ENCODE peak calls at places on chromosomes 13 and 19, in seven cellular contexts. One of them, this sample, is unnamed.

GRCh38 chr13:20125129-20125782 is 35.6 kb downstream of the GJA3 start:
- DNase-seq in heart right ventricle: no peak
- DNase-seq in T-helper 1 cell: no peak
- DNase-seq in stimulated activated CD4-positive, alpha-beta T cell treated with anti-CD3 and anti-CD28 coated beads, Interleukin-12 subunit alpha, Interleukin-12 subunit beta, amount 100 ng/mL, for 48 hours: no peak
- DNase-seq in activated T-cell treated with anti-CD3 and anti-CD28 coated beads, Interleukin-2, amount 50 U/mL, for 24 hours: no peak
- DNase-seq in activated naive CD4-positive, alpha-beta T cell: no peak
- DNase-seq in skeletal muscle cell: no peak
- DNase-seq in this sample: no peak

GRCh38 chr19:43555185-43555770 is 20.0 kb downstream of the XRCC1 start:
- DNase-seq in heart right ventricle: no peak
- DNase-seq in T-helper 1 cell: peak
- DNase-seq in stimulated activated CD4-positive, alpha-beta T cell treated with anti-CD3 and anti-CD28 coated beads, Interleukin-12 subunit alpha, Interleukin-12 subunit beta, amount 100 ng/mL, for 48 hours: peak
- DNase-seq in activated T-cell treated with anti-CD3 and anti-CD28 coated beads, Interleukin-2, amount 50 U/mL, for 24 hours: peak
- DNase-seq in activated naive CD4-positive, alpha-beta T cell: peak
- DNase-seq in skeletal muscle cell: no peak
- DNase-seq in this sample: peak

GRCh38 chr19:41570639-41571112 is 5.3 kb upstream of the CEACAM21 start:
- DNase-seq in heart right ventricle: peak
- DNase-seq in T-helper 1 cell: peak
- DNase-seq in stimulated activated CD4-positive, alpha-beta T cell treated with anti-CD3 and anti-CD28 coated beads, Interleukin-12 subunit alpha, Interleukin-12 subunit beta, amount 100 ng/mL, for 48 hours: peak
- DNase-seq in activated T-cell treated with anti-CD3 and anti-CD28 coated beads, Interleukin-2, amount 50 U/mL, for 24 hours: peak
- DNase-seq in activated naive CD4-positive, alpha-beta T cell: peak
- DNase-seq in skeletal muscle cell: peak
- DNase-seq in this sample: peak

GRCh38 chr13:50384724-50385123 is 369.5 kb downstream of the KCNRG start:
- DNase-seq in heart right ventricle: no peak
- DNase-seq in T-helper 1 cell: no peak
- DNase-seq in stimulated activated CD4-positive, alpha-beta T cell treated with anti-CD3 and anti-CD28 coated beads, Interleukin-12 subunit alpha, Interleukin-12 subunit beta, amount 100 ng/mL, for 48 hours: no peak
- DNase-seq in activated T-cell treated with anti-CD3 and anti-CD28 coated beads, Interleukin-2, amount 50 U/mL, for 24 hours: no peak
- DNase-seq in activated naive CD4-positive, alpha-beta T cell: no peak
- DNase-seq in skeletal muscle cell: no peak
- DNase-seq in this sample: no peak

GRCh38 chr13:112617754-112618375 is 29.9 kb upstream of the TUBGCP3 start:
- DNase-seq in heart right ventricle: no peak
- DNase-seq in T-helper 1 cell: no peak
- DNase-seq in stimulated activated CD4-positive, alpha-beta T cell treated with anti-CD3 and anti-CD28 coated beads, Interleukin-12 subunit alpha, Interleukin-12 subunit beta, amount 100 ng/mL, for 48 hours: no peak
- DNase-seq in activated T-cell treated with anti-CD3 and anti-CD28 coated beads, Interleukin-2, amount 50 U/mL, for 24 hours: no peak
- DNase-seq in activated naive CD4-positive, alpha-beta T cell: no peak
- DNase-seq in skeletal muscle cell: no peak
- DNase-seq in this sample: no peak

GRCh38 chr13:45362939-45363338 is 22.0 kb upstream of the TPT1 start:
- DNase-seq in heart right ventricle: no peak
- DNase-seq in T-helper 1 cell: no peak
- DNase-seq in stimulated activated CD4-positive, alpha-beta T cell treated with anti-CD3 and anti-CD28 coated beads, Interleukin-12 subunit alpha, Interleukin-12 subunit beta, amount 100 ng/mL, for 48 hours: no peak
- DNase-seq in activated T-cell treated with anti-CD3 and anti-CD28 coated beads, Interleukin-2, amount 50 U/mL, for 24 hours: no peak
- DNase-seq in activated naive CD4-positive, alpha-beta T cell: no peak
- DNase-seq in skeletal muscle cell: no peak
- DNase-seq in this sample: no peak

GRCh38 chr13:67437246-67437645 is 207.1 kb upstream of the PCDH9 start:
- DNase-seq in heart right ventricle: no peak
- DNase-seq in T-helper 1 cell: no peak
- DNase-seq in stimulated activated CD4-positive, alpha-beta T cell treated with anti-CD3 and anti-CD28 coated beads, Interleukin-12 subunit alpha, Interleukin-12 subunit beta, amount 100 ng/mL, for 48 hours: no peak
- DNase-seq in activated T-cell treated with anti-CD3 and anti-CD28 coated beads, Interleukin-2, amount 50 U/mL, for 24 hours: no peak
- DNase-seq in activated naive CD4-positive, alpha-beta T cell: no peak
- DNase-seq in skeletal muscle cell: no peak
- DNase-seq in this sample: no peak

GRCh38 chr19:56092685-56093631 is 28.1 kb downstream of the ZNF787 start:
- DNase-seq in heart right ventricle: no peak
- DNase-seq in T-helper 1 cell: no peak
- DNase-seq in stimulated activated CD4-positive, alpha-beta T cell treated with anti-CD3 and anti-CD28 coated beads, Interleukin-12 subunit alpha, Interleukin-12 subunit beta, amount 100 ng/mL, for 48 hours: no peak
- DNase-seq in activated T-cell treated with anti-CD3 and anti-CD28 coated beads, Interleukin-2, amount 50 U/mL, for 24 hours: no peak
- DNase-seq in activated naive CD4-positive, alpha-beta T cell: no peak
- DNase-seq in skeletal muscle cell: no peak
- DNase-seq in this sample: no peak

GRCh38 chr13:73158851-73159250 is 100.0 kb downstream of the KLF5 start:
- DNase-seq in heart right ventricle: no peak
- DNase-seq in T-helper 1 cell: no peak
- DNase-seq in stimulated activated CD4-positive, alpha-beta T cell treated with anti-CD3 and anti-CD28 coated beads, Interleukin-12 subunit alpha, Interleukin-12 subunit beta, amount 100 ng/mL, for 48 hours: no peak
- DNase-seq in activated T-cell treated with anti-CD3 and anti-CD28 coated beads, Interleukin-2, amount 50 U/mL, for 24 hours: no peak
- DNase-seq in activated naive CD4-positive, alpha-beta T cell: no peak
- DNase-seq in skeletal muscle cell: no peak
- DNase-seq in this sample: no peak

GRCh38 chr13:36345438-36346221 is 564 bp downstream of the SPART start:
- DNase-seq in heart right ventricle: peak
- DNase-seq in T-helper 1 cell: peak
- DNase-seq in stimulated activated CD4-positive, alpha-beta T cell treated with anti-CD3 and anti-CD28 coated beads, Interleukin-12 subunit alpha, Interleukin-12 subunit beta, amount 100 ng/mL, for 48 hours: no peak
- DNase-seq in activated T-cell treated with anti-CD3 and anti-CD28 coated beads, Interleukin-2, amount 50 U/mL, for 24 hours: peak
- DNase-seq in activated naive CD4-positive, alpha-beta T cell: peak
- DNase-seq in skeletal muscle cell: peak
- DNase-seq in this sample: peak

GRCh38 chr13:32902898-32903297 is 113.3 kb upstream of the KL start:
- DNase-seq in heart right ventricle: peak
- DNase-seq in T-helper 1 cell: no peak
- DNase-seq in stimulated activated CD4-positive, alpha-beta T cell treated with anti-CD3 and anti-CD28 coated beads, Interleukin-12 subunit alpha, Interleukin-12 subunit beta, amount 100 ng/mL, for 48 hours: no peak
- DNase-seq in activated T-cell treated with anti-CD3 and anti-CD28 coated beads, Interleukin-2, amount 50 U/mL, for 24 hours: no peak
- DNase-seq in activated naive CD4-positive, alpha-beta T cell: no peak
- DNase-seq in skeletal muscle cell: no peak
- DNase-seq in this sample: no peak

GRCh38 chr19:40735003-40735771 is 15.1 kb downstream of the ACTMAP start:
- DNase-seq in heart right ventricle: no peak
- DNase-seq in T-helper 1 cell: no peak
- DNase-seq in stimulated activated CD4-positive, alpha-beta T cell treated with anti-CD3 and anti-CD28 coated beads, Interleukin-12 subunit alpha, Interleukin-12 subunit beta, amount 100 ng/mL, for 48 hours: no peak
- DNase-seq in activated T-cell treated with anti-CD3 and anti-CD28 coated beads, Interleukin-2, amount 50 U/mL, for 24 hours: no peak
- DNase-seq in activated naive CD4-positive, alpha-beta T cell: no peak
- DNase-seq in skeletal muscle cell: no peak
- DNase-seq in this sample: no peak

GRCh38 chr19:33374406-33374703 is 846 bp downstream of the CEBPG start:
- DNase-seq in heart right ventricle: no peak
- DNase-seq in T-helper 1 cell: no peak
- DNase-seq in stimulated activated CD4-positive, alpha-beta T cell treated with anti-CD3 and anti-CD28 coated beads, Interleukin-12 subunit alpha, Interleukin-12 subunit beta, amount 100 ng/mL, for 48 hours: no peak
- DNase-seq in activated T-cell treated with anti-CD3 and anti-CD28 coated beads, Interleukin-2, amount 50 U/mL, for 24 hours: no peak
- DNase-seq in activated naive CD4-positive, alpha-beta T cell: no peak
- DNase-seq in skeletal muscle cell: no peak
- DNase-seq in this sample: no peak

GRCh38 chr13:73607489-73608156 is 526.6 kb downstream of the KLF12 start:
- DNase-seq in heart right ventricle: no peak
- DNase-seq in T-helper 1 cell: no peak
- DNase-seq in stimulated activated CD4-positive, alpha-beta T cell treated with anti-CD3 and anti-CD28 coated beads, Interleukin-12 subunit alpha, Interleukin-12 subunit beta, amount 100 ng/mL, for 48 hours: no peak
- DNase-seq in activated T-cell treated with anti-CD3 and anti-CD28 coated beads, Interleukin-2, amount 50 U/mL, for 24 hours: no peak
- DNase-seq in activated naive CD4-positive, alpha-beta T cell: no peak
- DNase-seq in skeletal muscle cell: peak
- DNase-seq in this sample: no peak

GRCh38 chr13:28492527-28493367 is 2.2 kb downstream of the FLT1 start:
- DNase-seq in heart right ventricle: no peak
- DNase-seq in T-helper 1 cell: no peak
- DNase-seq in stimulated activated CD4-positive, alpha-beta T cell treated with anti-CD3 and anti-CD28 coated beads, Interleukin-12 subunit alpha, Interleukin-12 subunit beta, amount 100 ng/mL, for 48 hours: peak
- DNase-seq in activated T-cell treated with anti-CD3 and anti-CD28 coated beads, Interleukin-2, amount 50 U/mL, for 24 hours: no peak
- DNase-seq in activated naive CD4-positive, alpha-beta T cell: no peak
- DNase-seq in skeletal muscle cell: no peak
- DNase-seq in this sample: peak

GRCh38 chr19:51690359-51691121 is 2.6 kb upstream of the SPACA6 start:
- DNase-seq in heart right ventricle: peak
- DNase-seq in T-helper 1 cell: peak
- DNase-seq in stimulated activated CD4-positive, alpha-beta T cell treated with anti-CD3 and anti-CD28 coated beads, Interleukin-12 subunit alpha, Interleukin-12 subunit beta, amount 100 ng/mL, for 48 hours: peak
- DNase-seq in activated T-cell treated with anti-CD3 and anti-CD28 coated beads, Interleukin-2, amount 50 U/mL, for 24 hours: peak
- DNase-seq in activated naive CD4-positive, alpha-beta T cell: peak
- DNase-seq in skeletal muscle cell: peak
- DNase-seq in this sample: no peak

GRCh38 chr13:105773887-105774538 is 761.4 kb downstream of the EFNB2 start:
- DNase-seq in heart right ventricle: no peak
- DNase-seq in T-helper 1 cell: no peak
- DNase-seq in stimulated activated CD4-positive, alpha-beta T cell treated with anti-CD3 and anti-CD28 coated beads, Interleukin-12 subunit alpha, Interleukin-12 subunit beta, amount 100 ng/mL, for 48 hours: no peak
- DNase-seq in activated T-cell treated with anti-CD3 and anti-CD28 coated beads, Interleukin-2, amount 50 U/mL, for 24 hours: no peak
- DNase-seq in activated naive CD4-positive, alpha-beta T cell: no peak
- DNase-seq in skeletal muscle cell: no peak
- DNase-seq in this sample: no peak

GRCh38 chr13:112127564-112127963 is 60.6 kb downstream of the SOX1 start:
- DNase-seq in heart right ventricle: no peak
- DNase-seq in T-helper 1 cell: no peak
- DNase-seq in stimulated activated CD4-positive, alpha-beta T cell treated with anti-CD3 and anti-CD28 coated beads, Interleukin-12 subunit alpha, Interleukin-12 subunit beta, amount 100 ng/mL, for 48 hours: no peak
- DNase-seq in activated T-cell treated with anti-CD3 and anti-CD28 coated beads, Interleukin-2, amount 50 U/mL, for 24 hours: no peak
- DNase-seq in activated naive CD4-positive, alpha-beta T cell: no peak
- DNase-seq in skeletal muscle cell: no peak
- DNase-seq in this sample: no peak

GRCh38 chr13:42377640-42378382 is 105.9 kb downstream of the AKAP11 start:
- DNase-seq in heart right ventricle: no peak
- DNase-seq in T-helper 1 cell: no peak
- DNase-seq in stimulated activated CD4-positive, alpha-beta T cell treated with anti-CD3 and anti-CD28 coated beads, Interleukin-12 subunit alpha, Interleukin-12 subunit beta, amount 100 ng/mL, for 48 hours: no peak
- DNase-seq in activated T-cell treated with anti-CD3 and anti-CD28 coated beads, Interleukin-2, amount 50 U/mL, for 24 hours: peak
- DNase-seq in activated naive CD4-positive, alpha-beta T cell: no peak
- DNase-seq in skeletal muscle cell: no peak
- DNase-seq in this sample: no peak

GRCh38 chr19:8609210-8610040 is 1.1 kb downstream of the ADAMTS10 start:
- DNase-seq in heart right ventricle: peak
- DNase-seq in T-helper 1 cell: no peak
- DNase-seq in stimulated activated CD4-positive, alpha-beta T cell treated with anti-CD3 and anti-CD28 coated beads, Interleukin-12 subunit alpha, Interleukin-12 subunit beta, amount 100 ng/mL, for 48 hours: no peak
- DNase-seq in activated T-cell treated with anti-CD3 and anti-CD28 coated beads, Interleukin-2, amount 50 U/mL, for 24 hours: peak
- DNase-seq in activated naive CD4-positive, alpha-beta T cell: no peak
- DNase-seq in skeletal muscle cell: no peak
- DNase-seq in this sample: peak

GRCh38 chr13:46097015-46097414 is 7.8 kb downstream of the CPB2 start:
- DNase-seq in heart right ventricle: no peak
- DNase-seq in T-helper 1 cell: no peak
- DNase-seq in stimulated activated CD4-positive, alpha-beta T cell treated with anti-CD3 and anti-CD28 coated beads, Interleukin-12 subunit alpha, Interleukin-12 subunit beta, amount 100 ng/mL, for 48 hours: no peak
- DNase-seq in activated T-cell treated with anti-CD3 and anti-CD28 coated beads, Interleukin-2, amount 50 U/mL, for 24 hours: no peak
- DNase-seq in activated naive CD4-positive, alpha-beta T cell: no peak
- DNase-seq in skeletal muscle cell: no peak
- DNase-seq in this sample: no peak

GRCh38 chr19:7729211-7729610 is 2.7 kb downstream of the CLEC4G start:
- DNase-seq in heart right ventricle: no peak
- DNase-seq in T-helper 1 cell: no peak
- DNase-seq in stimulated activated CD4-positive, alpha-beta T cell treated with anti-CD3 and anti-CD28 coated beads, Interleukin-12 subunit alpha, Interleukin-12 subunit beta, amount 100 ng/mL, for 48 hours: no peak
- DNase-seq in activated T-cell treated with anti-CD3 and anti-CD28 coated beads, Interleukin-2, amount 50 U/mL, for 24 hours: no peak
- DNase-seq in activated naive CD4-positive, alpha-beta T cell: no peak
- DNase-seq in skeletal muscle cell: no peak
- DNase-seq in this sample: no peak

GRCh38 chr13:38693641-38694040 is 6.8 kb downstream of the FREM2 start:
- DNase-seq in heart right ventricle: no peak
- DNase-seq in T-helper 1 cell: no peak
- DNase-seq in stimulated activated CD4-positive, alpha-beta T cell treated with anti-CD3 and anti-CD28 coated beads, Interleukin-12 subunit alpha, Interleukin-12 subunit beta, amount 100 ng/mL, for 48 hours: no peak
- DNase-seq in activated T-cell treated with anti-CD3 and anti-CD28 coated beads, Interleukin-2, amount 50 U/mL, for 24 hours: no peak
- DNase-seq in activated naive CD4-positive, alpha-beta T cell: no peak
- DNase-seq in skeletal muscle cell: no peak
- DNase-seq in this sample: no peak

GRCh38 chr19:36627057-36627456 is 21.9 kb downstream of the ZNF382 start:
- DNase-seq in heart right ventricle: no peak
- DNase-seq in T-helper 1 cell: no peak
- DNase-seq in stimulated activated CD4-positive, alpha-beta T cell treated with anti-CD3 and anti-CD28 coated beads, Interleukin-12 subunit alpha, Interleukin-12 subunit beta, amount 100 ng/mL, for 48 hours: no peak
- DNase-seq in activated T-cell treated with anti-CD3 and anti-CD28 coated beads, Interleukin-2, amount 50 U/mL, for 24 hours: no peak
- DNase-seq in activated naive CD4-positive, alpha-beta T cell: no peak
- DNase-seq in skeletal muscle cell: no peak
- DNase-seq in this sample: no peak

GRCh38 chr13:25988655-25989054 is 63.2 kb downstream of the SHISA2 start:
- DNase-seq in heart right ventricle: no peak
- DNase-seq in T-helper 1 cell: no peak
- DNase-seq in stimulated activated CD4-positive, alpha-beta T cell treated with anti-CD3 and anti-CD28 coated beads, Interleukin-12 subunit alpha, Interleukin-12 subunit beta, amount 100 ng/mL, for 48 hours: no peak
- DNase-seq in activated T-cell treated with anti-CD3 and anti-CD28 coated beads, Interleukin-2, amount 50 U/mL, for 24 hours: no peak
- DNase-seq in activated naive CD4-positive, alpha-beta T cell: no peak
- DNase-seq in skeletal muscle cell: no peak
- DNase-seq in this sample: no peak

GRCh38 chr13:106110241-106110855 is 425.1 kb downstream of the EFNB2 start:
- DNase-seq in heart right ventricle: no peak
- DNase-seq in T-helper 1 cell: no peak
- DNase-seq in stimulated activated CD4-positive, alpha-beta T cell treated with anti-CD3 and anti-CD28 coated beads, Interleukin-12 subunit alpha, Interleukin-12 subunit beta, amount 100 ng/mL, for 48 hours: no peak
- DNase-seq in activated T-cell treated with anti-CD3 and anti-CD28 coated beads, Interleukin-2, amount 50 U/mL, for 24 hours: no peak
- DNase-seq in activated naive CD4-positive, alpha-beta T cell: no peak
- DNase-seq in skeletal muscle cell: no peak
- DNase-seq in this sample: no peak

GRCh38 chr19:39759457-39760184 is 19.0 kb upstream of the LEUTX start:
- DNase-seq in heart right ventricle: no peak
- DNase-seq in T-helper 1 cell: no peak
- DNase-seq in stimulated activated CD4-positive, alpha-beta T cell treated with anti-CD3 and anti-CD28 coated beads, Interleukin-12 subunit alpha, Interleukin-12 subunit beta, amount 100 ng/mL, for 48 hours: no peak
- DNase-seq in activated T-cell treated with anti-CD3 and anti-CD28 coated beads, Interleukin-2, amount 50 U/mL, for 24 hours: no peak
- DNase-seq in activated naive CD4-positive, alpha-beta T cell: no peak
- DNase-seq in skeletal muscle cell: no peak
- DNase-seq in this sample: no peak

GRCh38 chr13:95378603-95379002 is 77.4 kb upstream of the ABCC4 start:
- DNase-seq in heart right ventricle: peak
- DNase-seq in T-helper 1 cell: no peak
- DNase-seq in stimulated activated CD4-positive, alpha-beta T cell treated with anti-CD3 and anti-CD28 coated beads, Interleukin-12 subunit alpha, Interleukin-12 subunit beta, amount 100 ng/mL, for 48 hours: no peak
- DNase-seq in activated T-cell treated with anti-CD3 and anti-CD28 coated beads, Interleukin-2, amount 50 U/mL, for 24 hours: no peak
- DNase-seq in activated naive CD4-positive, alpha-beta T cell: no peak
- DNase-seq in skeletal muscle cell: no peak
- DNase-seq in this sample: no peak

GRCh38 chr13:107466326-107466725 is 749.0 kb downstream of the LIG4 start:
- DNase-seq in heart right ventricle: no peak
- DNase-seq in T-helper 1 cell: no peak
- DNase-seq in stimulated activated CD4-positive, alpha-beta T cell treated with anti-CD3 and anti-CD28 coated beads, Interleukin-12 subunit alpha, Interleukin-12 subunit beta, amount 100 ng/mL, for 48 hours: no peak
- DNase-seq in activated T-cell treated with anti-CD3 and anti-CD28 coated beads, Interleukin-2, amount 50 U/mL, for 24 hours: no peak
- DNase-seq in activated naive CD4-positive, alpha-beta T cell: no peak
- DNase-seq in skeletal muscle cell: no peak
- DNase-seq in this sample: no peak

GRCh38 chr19:55451163-55451521 is 8.0 kb upstream of the SHISA7 start:
- DNase-seq in heart right ventricle: no peak
- DNase-seq in T-helper 1 cell: no peak
- DNase-seq in stimulated activated CD4-positive, alpha-beta T cell treated with anti-CD3 and anti-CD28 coated beads, Interleukin-12 subunit alpha, Interleukin-12 subunit beta, amount 100 ng/mL, for 48 hours: no peak
- DNase-seq in activated T-cell treated with anti-CD3 and anti-CD28 coated beads, Interleukin-2, amount 50 U/mL, for 24 hours: no peak
- DNase-seq in activated naive CD4-positive, alpha-beta T cell: no peak
- DNase-seq in skeletal muscle cell: no peak
- DNase-seq in this sample: no peak

This sample was measured in naive thymus-derived CD8-positive, alpha-beta T cell.